ENCODE peak calls at places on chromosomes 7 and 10, in six cellular contexts. Q, J, G, C, U and B are unnamed samples.

GRCh38 chr7:123190109-123190831 is 9.5 kb downstream of the SLC13A1 start:
- DNase-seq in G (no peak), C (no peak), U (no peak), Q (no peak), J (no peak), B (no peak)

GRCh38 chr7:71735961-71736556 is 604.1 kb downstream of the GALNT17 start:
- DNase-seq in C (peak), G (no peak), J (peak), Q (peak), U (no peak), B (no peak)

GRCh38 chr7:109842386-109842785 is 1248.5 kb upstream of the LRRN3 start:
- DNase-seq in G (no peak), J (no peak), U (no peak), Q (no peak), C (no peak), B (no peak)

GRCh38 chr7:155371884-155372781 is 74.5 kb downstream of the INSIG1 start:
- DNase-seq in G (no peak), U (no peak), J (no peak), C (peak), Q (no peak), B (peak)

GRCh38 chr10:119221201-119221600 is 13.8 kb downstream of the GRK5 start:
- DNase-seq in C (no peak), Q (no peak), J (no peak), G (peak), U (no peak), B (no peak)

GRCh38 chr10:95236068-95236903 is 42.2 kb downstream of the ACSM6 start:
- DNase-seq in Q (peak), C (no peak), J (no peak), G (no peak), U (no peak), B (no peak)

GRCh38 chr7:109663806-109664205 is 1094.1 kb downstream of the DNAJB9 start:
- DNase-seq in U (no peak), Q (no peak), G (no peak), J (no peak), C (no peak), B (no peak)

GRCh38 chr10:70803768-70804423 is 11.9 kb upstream of the SGPL1 start:
- DNase-seq in J (no peak), Q (no peak), G (no peak), U (no peak), C (no peak), B (no peak)

GRCh38 chr7:21572914-21573313 is 30.1 kb downstream of the DNAH11 start:
- DNase-seq in G (no peak), C (no peak), J (no peak), Q (no peak), U (no peak), B (no peak)

GRCh38 chr7:44320794-44321371 is 4.5 kb downstream of the CAMK2B start:
- DNase-seq in U (no peak), C (no peak), G (no peak), Q (no peak), J (no peak), B (peak)

GRCh38 chr7:129160161-129160911 is 15.8 kb downstream of the TSPAN33 start:
- DNase-seq in Q (no peak), J (no peak), G (no peak), C (no peak), U (no peak), B (no peak)

GRCh38 chr10:118692911-118693310 is 61.9 kb downstream of the CACUL1 start:
- DNase-seq in G (no peak), Q (peak), C (no peak), U (no peak), J (no peak), B (no peak)

GRCh38 chr7:151876899-151877777 is at the start of gene PRKAG2:
- DNase-seq in J (peak), G (peak), C (peak), U (peak), Q (peak), B (peak)

GRCh38 chr7:112163021-112163310 is 43.2 kb downstream of the DOCK4 start:
- DNase-seq in J (no peak), Q (peak), G (no peak), U (no peak), C (no peak), B (no peak)

GRCh38 chr10:5545011-5545410 is 20.2 kb downstream of the CALML3 start:
- DNase-seq in J (no peak), Q (no peak), U (no peak), G (peak), C (no peak), B (peak)

GRCh38 chr7:94146408-94146807 is 142.3 kb upstream of the BET1 start:
- DNase-seq in U (no peak), C (no peak), J (no peak), Q (no peak), G (no peak), B (no peak)

GRCh38 chr7:5507026-5507425 is 83.4 kb upstream of the TNRC18 start:
- DNase-seq in C (no peak), U (no peak), Q (no peak), J (no peak), G (no peak), B (no peak)

GRCh38 chr10:8312861-8313260 is 258.4 kb downstream of the GATA3 start:
- DNase-seq in C (peak), Q (no peak), J (no peak), G (no peak), U (no peak), B (no peak)

GRCh38 chr10:94334857-94335256 is 27.9 kb downstream of the NOC3L start:
- DNase-seq in C (no peak), J (no peak), U (no peak), Q (no peak), G (no peak), B (no peak)

DNA sequence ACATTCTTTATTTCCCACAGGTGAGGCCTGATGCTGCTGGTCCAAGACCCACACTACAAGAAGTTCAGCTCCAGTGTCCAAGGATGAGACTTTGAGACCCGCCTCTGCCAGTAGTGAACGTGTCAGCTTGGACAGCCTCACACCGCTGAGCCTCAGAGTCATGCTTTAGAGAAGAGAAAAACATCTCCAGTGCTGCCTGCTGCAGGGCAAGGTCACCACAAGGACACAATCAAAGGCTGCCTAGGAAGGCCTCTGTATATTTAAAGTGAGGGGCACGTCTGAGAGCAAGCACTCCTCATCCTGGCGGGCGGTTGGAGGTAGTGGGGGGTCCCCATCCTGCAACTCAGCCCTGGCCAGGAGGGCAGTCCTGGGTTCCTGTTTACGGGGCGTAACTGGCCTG is 19.3 kb downstream of the FGFR2 start:
- DNase-seq in G (no peak), Q (no peak), J (no peak), C (no peak), U (no peak), B (no peak)
- H3K27ac ChIP-seq in G (peak), Q (no peak), J (no peak), C (peak), U (no peak), B (no peak)

GRCh38 chr7:149879271-149879711 is 5.5 kb downstream of the ATP6V0E2 start:
- DNase-seq in G (no peak), J (no peak), C (no peak), U (no peak), Q (no peak), B (peak)
- H3K27ac ChIP-seq in G (no peak), J (no peak), C (no peak), U (no peak), Q (no peak), B (no peak)

DNA sequence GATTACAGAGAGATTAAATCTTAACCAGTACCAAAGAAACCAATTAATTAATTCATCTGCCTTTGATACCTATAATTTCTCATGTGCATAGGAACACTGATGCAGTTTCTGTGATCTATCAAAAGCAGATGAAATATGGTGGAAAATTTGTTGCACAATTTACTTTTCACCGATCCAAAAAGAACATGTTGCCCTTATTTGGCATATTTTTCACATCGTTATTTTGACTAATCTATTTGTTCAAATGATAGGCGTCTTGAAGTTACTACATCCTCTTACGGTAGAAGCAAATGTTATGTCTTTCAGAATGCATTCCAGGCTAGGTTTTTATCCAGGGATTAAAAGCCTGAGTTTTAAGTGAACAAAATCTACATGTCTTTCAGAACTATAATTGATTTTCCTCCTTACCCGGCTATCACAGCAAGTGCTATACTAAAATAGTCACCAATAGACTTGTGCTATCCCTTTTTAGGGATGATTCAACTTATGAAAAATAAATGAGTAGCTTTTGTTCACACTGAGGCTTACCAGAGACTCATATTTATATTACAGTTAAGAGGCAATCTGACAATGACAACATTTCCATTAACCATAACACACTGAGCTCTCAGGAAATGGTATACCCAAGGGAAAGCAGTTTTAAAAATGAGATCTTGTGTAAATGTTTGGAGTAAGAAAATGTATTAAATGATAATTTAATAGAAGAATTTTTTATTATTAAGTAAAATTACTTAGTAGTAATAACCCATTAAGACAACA is 16.8 kb upstream of the TES start:
- DNase-seq in Q (peak), J (no peak), U (no peak), C (no peak), G (no peak), B (no peak)
- H3K27ac ChIP-seq in Q (peak), J (no peak), U (no peak), C (no peak), G (peak), B (no peak)

GRCh38 chr7:142867097-142867378 is 12.2 kb downstream of the EPHB6 start:
- DNase-seq in J (no peak), C (no peak), Q (no peak), G (no peak), U (no peak), B (no peak)
- H3K27ac ChIP-seq in J (no peak), C (no peak), Q (no peak), G (no peak), U (no peak), B (no peak)

GRCh38 chr7:79093421-79093820 is 360.0 kb downstream of the MAGI2 start:
- DNase-seq in C (no peak), J (no peak), Q (no peak), G (no peak), U (no peak), B (no peak)
- H3K27ac ChIP-seq in C (no peak), J (no peak), Q (no peak), G (no peak), U (no peak), B (no peak)

DNA sequence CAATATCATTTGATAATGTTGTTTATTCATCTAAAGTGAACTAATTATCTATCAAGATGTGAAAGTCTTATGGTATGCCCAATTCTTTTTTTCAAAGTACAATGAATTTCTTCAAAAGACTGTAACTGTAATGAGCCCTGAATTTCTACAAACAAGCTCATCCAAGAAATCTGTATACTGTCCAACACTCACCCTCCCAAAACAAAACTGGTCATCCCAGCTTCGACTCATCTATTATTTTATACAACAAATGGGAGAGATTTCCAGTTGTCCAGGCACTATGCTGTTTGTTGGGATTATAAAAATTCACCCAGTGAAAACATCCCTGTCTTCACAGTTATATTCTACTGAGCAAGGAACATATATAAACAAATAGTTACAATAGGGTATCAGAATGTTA is 806.9 kb downstream of the TNS3 start:
- DNase-seq in G (no peak), C (no peak), U (no peak), J (no peak), Q (no peak), B (no peak)
- H3K27ac ChIP-seq in G (peak), C (no peak), U (no peak), J (no peak), Q (no peak), B (no peak)

DNA sequence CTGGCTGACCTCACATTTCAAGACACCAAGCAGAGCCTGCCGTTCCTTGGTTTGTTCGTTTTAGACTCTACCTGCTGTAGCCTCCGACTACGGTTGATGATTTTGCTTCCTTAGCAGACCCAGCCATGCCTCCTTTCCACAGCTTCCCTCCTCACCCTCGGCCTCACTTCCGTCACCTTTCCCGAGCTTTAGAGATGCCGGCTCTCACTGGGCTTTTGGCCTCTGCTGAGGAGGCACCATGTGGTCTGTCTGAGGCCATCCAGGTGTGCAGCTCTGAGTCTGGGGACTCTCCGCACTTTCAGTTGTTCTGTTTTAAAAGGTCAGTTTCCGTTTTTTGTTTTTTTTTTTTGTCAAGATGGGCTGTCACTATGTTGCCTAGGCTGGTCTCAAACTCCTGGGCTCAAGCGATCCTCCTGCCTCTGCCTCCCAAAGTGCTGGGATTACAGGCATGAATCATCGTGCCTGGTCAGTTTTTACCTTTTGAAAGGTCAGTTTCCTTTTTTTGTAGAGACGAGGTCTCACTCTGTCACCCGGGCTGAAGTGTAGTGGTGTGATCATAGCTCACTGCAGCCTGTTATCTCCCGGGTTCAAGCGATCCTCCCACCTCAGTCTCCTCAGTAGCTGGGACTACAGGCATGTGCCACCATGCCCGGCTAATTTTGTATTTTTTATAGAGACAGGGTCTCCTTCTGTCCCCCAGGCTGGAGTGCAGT is 11.7 kb downstream of the ORAI2 start:
- DNase-seq in J (no peak), U (no peak), G (no peak), Q (no peak), C (no peak), B (no peak)
- H3K27ac ChIP-seq in J (no peak), U (no peak), G (no peak), Q (no peak), C (no peak), B (no peak)

GRCh38 chr10:132442636-132443035 is 45.6 kb downstream of the PWWP2B start:
- DNase-seq in G (no peak), C (no peak), J (no peak), U (no peak), Q (no peak), B (no peak)
- H3K27ac ChIP-seq in G (no peak), C (no peak), J (no peak), U (no peak), Q (no peak), B (no peak)